ENCODE peak calls at places on chromosomes 13 and 19, in seven cellular contexts. R, A, S, M, F, Z and W are unnamed samples.

GRCh38 chr13:103876571-103876970 is 810.4 kb upstream of the SLC10A2 start:
- DNase-seq in F (no peak), S (no peak), M (no peak), Z (no peak), R (no peak), A (no peak), W (peak; percentile 3)

GRCh38 chr13:40505196-40505595 is 161.2 kb downstream of the FOXO1 start:
- DNase-seq in A (no peak), M (no peak), F (no peak), Z (no peak), R (no peak), S (peak; percentile 38), W (no peak)

GRCh38 chr19:48806518-48806817 is 4.4 kb downstream of the BCAT2 start:
- DNase-seq in S (no peak), M (no peak), R (no peak), A (no peak), F (no peak), Z (no peak), W (no peak)

GRCh38 chr13:113758651-113759524 is at the start of gene TMEM255B:
- DNase-seq in M (peak; percentile 72), S (no peak), A (peak; percentile 92), R (no peak), Z (peak; percentile 90), F (peak; percentile 33), W (peak; percentile 72)

GRCh38 chr13:109795021-109795420 is 8.6 kb upstream of the IRS2 start:
- DNase-seq in S (no peak), R (no peak), F (no peak), M (no peak), A (no peak), Z (no peak), W (no peak)

GRCh38 chr13:30744056-30744684 is 8.8 kb downstream of the ALOX5AP start:
- DNase-seq in A (peak; percentile 54), Z (no peak), R (no peak), M (peak; percentile 39), S (no peak), F (peak; percentile 62), W (peak; percentile 54)

GRCh38 chr13:102846261-102847015 is 606 bp downstream of the ERCC5 start:
- DNase-seq in R (no peak), A (peak; percentile 67), M (no peak), S (no peak), F (no peak), Z (peak; percentile 38), W (peak; percentile 38)

GRCh38 chr19:45146716-45147337 is 14.0 kb downstream of the NKPD1 start:
- DNase-seq in Z (peak; percentile 16), A (no peak), M (no peak), R (no peak), S (no peak), F (no peak), W (no peak)

GRCh38 chr13:83881917-83882625 is at the start of gene SLITRK1:
- DNase-seq in M (peak; percentile 30), F (no peak), R (no peak), S (no peak), A (no peak), Z (peak; percentile 51), W (peak; percentile 50)

GRCh38 chr13:36533806-36534205 is 101.5 kb downstream of the CCNA1 start:
- DNase-seq in M (no peak), A (no peak), Z (no peak), S (no peak), F (no peak), R (peak; percentile 26), W (peak; percentile 4)

GRCh38 chr13:50915562-50915961 is 6.0 kb downstream of the RNASEH2B start:
- DNase-seq in M (no peak), A (no peak), F (no peak), Z (no peak), R (no peak), S (no peak), W (no peak)

GRCh38 chr13:55190996-55191395 is 1949.7 kb upstream of the PRR20A start:
- DNase-seq in A (no peak), R (no peak), F (no peak), S (no peak), Z (no peak), M (no peak), W (no peak)

GRCh38 chr13:112481458-112481857 is 105.3 kb downstream of the SPACA7 start:
- DNase-seq in F (no peak), S (no peak), A (no peak), M (no peak), Z (no peak), R (no peak), W (no peak)

GRCh38 chr19:19749332-19750130 is 16.6 kb upstream of the ZNF14 start:
- DNase-seq in Z (no peak), M (no peak), A (no peak), S (no peak), F (no peak), R (no peak), W (no peak)

GRCh38 chr13:112074139-112074710 is 7.3 kb downstream of the SOX1 start:
- DNase-seq in A (no peak), S (no peak), Z (no peak), F (no peak), R (no peak), M (no peak), W (no peak)

GRCh38 chr19:6744381-6745288 is 5.2 kb downstream of the TRIP10 start:
- DNase-seq in M (peak; percentile 90), F (peak; percentile 52), A (peak; percentile 89), S (no peak), Z (peak; percentile 76), R (no peak), W (peak; percentile 92)

DNA sequence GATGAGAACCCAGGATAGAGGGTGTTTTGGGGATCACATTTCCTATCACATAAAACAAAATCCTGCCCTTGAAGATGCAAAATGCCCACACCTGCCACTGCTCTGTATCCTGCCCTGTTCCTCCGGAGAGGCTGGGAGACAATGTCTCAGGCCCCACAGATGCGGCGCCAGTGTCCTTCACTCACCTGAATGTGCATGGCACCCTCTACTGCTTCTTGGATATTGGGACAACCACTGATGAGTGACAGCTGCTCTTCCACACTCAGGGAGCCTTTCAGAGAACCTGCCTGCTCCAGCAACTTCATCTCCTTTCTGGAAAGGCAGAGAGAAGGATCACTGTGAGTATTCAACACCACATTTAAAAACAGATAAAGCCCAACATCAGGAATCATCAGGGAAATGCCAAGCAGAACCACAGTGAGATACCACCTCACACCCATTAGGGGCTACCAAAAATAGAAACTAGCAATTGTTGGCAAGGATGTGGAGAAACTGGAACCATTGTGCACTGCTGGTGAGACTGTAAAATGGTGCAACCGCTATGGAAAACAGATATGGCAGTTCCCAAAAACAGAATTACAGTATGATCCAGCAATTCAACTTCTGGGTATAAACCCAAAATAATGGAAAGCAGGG is 36.4 kb downstream of the CRYL1 start:
- DNase-seq in S (no peak), Z (no peak), F (no peak), R (no peak), A (no peak), M (no peak), W (no peak)
- TF ChIP-seq CTCF in S (no peak), Z (peak; percentile 7), F (no peak), R (peak; percentile 46), A (no peak), M (no peak), W (no peak)

GRCh38 chr13:106570354-106570822 is 2.5 kb upstream of the ARGLU1 start:
- DNase-seq in A (peak; percentile 71), M (peak; percentile 41), F (peak; percentile 36), R (peak; percentile 62), Z (peak; percentile 87), S (no peak), W (peak; percentile 92)
- H3K4me3 ChIP-seq in A (no peak overlapping the region), M (no peak overlapping the region), F (no peak overlapping the region), R (no peak overlapping the region), Z (peak overlapping the region; percentile 46), S (no peak overlapping the region), W (no peak overlapping the region)

GRCh38 chr19:18587962-18588610 is 512 bp upstream of the REX1BD start:
- DNase-seq in R (no peak), A (no peak), Z (no peak), S (no peak), M (no peak), F (no peak), W (no peak)

GRCh38 chr19:18588611-18589379 is at the start of gene REX1BD:
- DNase-seq in F (no peak), A (peak; percentile 89), S (no peak), R (no peak), Z (peak; percentile 92), M (peak; percentile 71), W (peak; percentile 88)

GRCh38 chr19:18589380-18590272 is 1.0 kb downstream of the REX1BD start:
- DNase-seq in S (no peak), F (no peak), R (no peak), M (peak; percentile 57), Z (peak; percentile 93), A (peak; percentile 86), W (peak; percentile 66)

GRCh38 chr19:18591735-18592385 is 3.3 kb downstream of the REX1BD start:
- DNase-seq in S (no peak), R (no peak), M (peak; percentile 51), A (no peak), F (no peak), Z (peak; percentile 83), W (no peak)

DNA sequence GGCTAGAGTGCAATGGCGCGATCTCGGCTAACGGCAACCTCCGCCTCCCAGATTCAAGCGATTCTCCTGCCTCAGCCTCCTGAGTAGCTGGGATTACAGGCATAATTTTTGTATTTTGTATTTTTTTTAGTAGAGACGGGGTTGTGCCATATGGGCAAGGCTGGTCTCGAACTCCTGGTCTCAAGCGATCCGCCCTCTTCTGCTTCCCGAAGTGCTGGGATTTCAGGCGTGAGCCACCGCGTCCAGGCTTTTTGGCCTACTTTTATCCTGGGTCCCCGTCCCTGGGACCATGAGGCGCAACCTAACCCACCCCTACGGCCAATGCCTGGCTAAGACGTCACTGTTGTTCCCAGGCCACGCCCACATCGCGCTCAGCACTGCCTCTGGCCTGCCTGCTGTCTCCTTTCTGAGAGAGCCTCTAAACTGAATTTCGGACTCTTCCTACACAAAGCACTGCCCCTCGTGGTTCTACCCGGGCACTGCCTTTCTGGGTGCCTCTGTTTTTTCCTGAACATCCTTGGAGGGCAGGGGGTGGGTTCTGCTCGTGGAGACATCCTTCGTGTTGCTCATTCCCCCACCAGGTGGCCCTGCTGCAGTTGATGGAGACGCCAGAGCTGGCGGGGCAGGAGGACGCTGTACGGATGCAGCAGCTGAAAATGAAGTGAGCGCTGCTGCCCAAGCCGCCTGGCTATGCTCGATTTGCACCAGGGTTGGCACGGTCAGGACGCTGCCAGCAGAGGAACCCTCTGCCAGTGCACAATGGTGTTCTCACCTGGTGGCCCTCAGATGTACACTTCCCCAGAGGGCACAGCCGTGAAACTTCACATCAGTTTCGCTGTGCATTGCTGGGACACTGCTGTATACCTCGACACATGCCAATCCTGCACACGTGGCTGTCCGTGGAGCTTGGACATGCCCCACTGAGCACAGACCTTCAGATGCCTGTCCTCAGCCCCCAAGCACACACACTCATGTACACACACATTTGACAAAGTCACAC is 2.0 kb downstream of the REX1BD start:
- DNase-seq in M (no peak), S (no peak), R (no peak), Z (peak; percentile 98), F (no peak), A (no peak), W (no peak)
- TF ChIP-seq CTCF in M (no peak), S (peak; percentile 8), R (peak; percentile 41), Z (peak; percentile 85), F (no peak), A (no peak), W (no peak)

GRCh38 chr13:33662392-33662791 is 155.6 kb upstream of the RFC3 start:
- DNase-seq in F (no peak), M (no peak), A (no peak), Z (no peak), R (no peak), S (no peak), W (no peak)

GRCh38 chr13:33651766-33652165 is 166.2 kb upstream of the RFC3 start:
- DNase-seq in S (no peak), R (no peak), A (no peak), F (no peak), M (no peak), Z (no peak), W (no peak)

GRCh38 chr13:33659894-33660293 is 158.1 kb upstream of the RFC3 start:
- DNase-seq in Z (no peak), M (no peak), F (no peak), A (no peak), R (no peak), S (no peak), W (no peak)

GRCh38 chr13:33657274-33657673 is 160.7 kb upstream of the RFC3 start:
- DNase-seq in A (no peak), F (no peak), Z (no peak), M (no peak), S (no peak), R (no peak), W (no peak)
- H3K4me3 ChIP-seq in A (no peak overlapping the region), F (no peak overlapping the region), Z (no peak overlapping the region), M (no peak overlapping the region), S (no peak overlapping the region), R (no peak overlapping the region), W (no peak overlapping the region)